ENCODE peak calls at places on chromosomes 7 and 10, in five cellular contexts. One of them, this sample, is unnamed.

GRCh38 chr7:90266808-90267207 is 21.8 kb downstream of the CFAP69 start:
- DNase-seq in fibroblast of pulmonary artery: peak
- DNase-seq in GM10248: no peak
- DNase-seq in Calu3: no peak
- DNase-seq in mesothelial cell of epicardium: no peak
- DNase-seq in this sample: no peak

GRCh38 chr10:47026301-47027107 is 115.3 kb downstream of the PTPN20 start:
- DNase-seq in fibroblast of pulmonary artery: no peak
- DNase-seq in mesothelial cell of epicardium: peak
- DNase-seq in GM10248: no peak
- DNase-seq in Calu3: no peak
- DNase-seq in this sample: peak

GRCh38 chr10:4678951-4679671 is 146.9 kb upstream of the AKR1E2 start:
- DNase-seq in Calu3: peak
- DNase-seq in GM10248: no peak
- DNase-seq in mesothelial cell of epicardium: no peak
- DNase-seq in fibroblast of pulmonary artery: no peak
- DNase-seq in this sample: no peak

GRCh38 chr7:2843711-2844152 is 376 bp downstream of the GNA12 start:
- DNase-seq in fibroblast of pulmonary artery: peak
- DNase-seq in Calu3: peak
- DNase-seq in mesothelial cell of epicardium: no peak
- DNase-seq in GM10248: no peak
- DNase-seq in this sample: no peak

GRCh38 chr10:99756158-99756557 is 24.1 kb downstream of the CUTC start:
- DNase-seq in mesothelial cell of epicardium: no peak
- DNase-seq in GM10248: no peak
- DNase-seq in fibroblast of pulmonary artery: no peak
- DNase-seq in Calu3: no peak
- DNase-seq in this sample: no peak

GRCh38 chr7:39605087-39605486 is 18.3 kb upstream of the RALA start:
- DNase-seq in mesothelial cell of epicardium: no peak
- DNase-seq in GM10248: no peak
- DNase-seq in Calu3: no peak
- DNase-seq in fibroblast of pulmonary artery: no peak
- DNase-seq in this sample: no peak

GRCh38 chr7:111530356-111530668 is 32.0 kb downstream of the IMMP2L start:
- DNase-seq in GM10248: no peak
- DNase-seq in mesothelial cell of epicardium: no peak
- DNase-seq in Calu3: no peak
- DNase-seq in fibroblast of pulmonary artery: no peak
- DNase-seq in this sample: no peak

GRCh38 chr10:16952010-16952550 is 134.9 kb upstream of the RSU1 start:
- DNase-seq in GM10248: no peak
- DNase-seq in mesothelial cell of epicardium: no peak
- DNase-seq in fibroblast of pulmonary artery: no peak
- DNase-seq in Calu3: no peak
- DNase-seq in this sample: no peak

GRCh38 chr10:123966896-123967231 is 75.3 kb upstream of the CPXM2 start:
- DNase-seq in Calu3: no peak
- DNase-seq in GM10248: no peak
- DNase-seq in mesothelial cell of epicardium: no peak
- DNase-seq in fibroblast of pulmonary artery: no peak
- DNase-seq in this sample: no peak

GRCh38 chr7:50681451-50682045 is 101.1 kb downstream of the GRB10 start:
- DNase-seq in GM10248: no peak
- DNase-seq in fibroblast of pulmonary artery: no peak
- DNase-seq in Calu3: no peak
- DNase-seq in mesothelial cell of epicardium: no peak
- DNase-seq in this sample: no peak

GRCh38 chr7:46679671-46680070 is 758.6 kb upstream of the IGFBP3 start:
- DNase-seq in GM10248: no peak
- DNase-seq in mesothelial cell of epicardium: no peak
- DNase-seq in Calu3: no peak
- DNase-seq in fibroblast of pulmonary artery: no peak
- DNase-seq in this sample: no peak

GRCh38 chr10:95332666-95333249 is 42.0 kb upstream of the PDLIM1 start:
- DNase-seq in fibroblast of pulmonary artery: no peak
- DNase-seq in Calu3: no peak
- DNase-seq in mesothelial cell of epicardium: no peak
- DNase-seq in GM10248: no peak
- DNase-seq in this sample: no peak

GRCh38 chr7:133429371-133429770 is 176.5 kb downstream of the EXOC4 start:
- DNase-seq in fibroblast of pulmonary artery: peak
- DNase-seq in mesothelial cell of epicardium: no peak
- DNase-seq in GM10248: no peak
- DNase-seq in Calu3: no peak
- DNase-seq in this sample: no peak
- TF ChIP-seq CTCF in fibroblast of pulmonary artery: no peak
- TF ChIP-seq CTCF in mesothelial cell of epicardium: no peak
- TF ChIP-seq CTCF in GM10248: no peak
- TF ChIP-seq CTCF in Calu3: no peak
- TF ChIP-seq CTCF in this sample: no peak

DNA sequence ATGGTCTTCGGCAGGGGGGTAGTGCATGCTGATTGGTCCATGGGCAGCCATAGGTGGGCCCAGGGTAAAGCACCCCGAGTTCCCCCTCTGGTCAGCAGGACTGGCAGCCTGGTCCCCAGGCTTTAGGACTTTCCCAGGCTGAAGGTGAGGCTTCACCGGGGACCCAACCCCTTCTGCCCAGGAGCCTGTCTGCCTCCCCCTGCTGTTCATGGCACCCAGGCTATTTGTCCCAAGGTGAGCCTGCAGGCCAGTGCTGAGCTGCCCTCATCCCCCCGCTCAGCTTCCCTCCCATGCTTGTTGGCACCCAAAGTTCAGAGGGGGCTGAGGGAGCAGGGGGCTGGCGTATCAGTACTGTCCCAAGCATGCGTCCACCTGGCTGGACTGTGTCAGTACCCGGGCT is 38.5 kb upstream of the ZNRF2 start:
- DNase-seq in fibroblast of pulmonary artery: no peak
- DNase-seq in mesothelial cell of epicardium: no peak
- DNase-seq in GM10248: no peak
- DNase-seq in Calu3: no peak
- DNase-seq in this sample: no peak
- TF ChIP-seq CTCF in fibroblast of pulmonary artery: no peak
- TF ChIP-seq CTCF in mesothelial cell of epicardium: no peak
- TF ChIP-seq CTCF in GM10248: no peak
- TF ChIP-seq CTCF in Calu3: no peak
- TF ChIP-seq CTCF in this sample: no peak

GRCh38 chr7:55253188-55253587 is 111.9 kb upstream of the LANCL2 start:
- DNase-seq in Calu3: no peak
- DNase-seq in GM10248: no peak
- DNase-seq in mesothelial cell of epicardium: no peak
- DNase-seq in fibroblast of pulmonary artery: no peak
- DNase-seq in this sample: no peak

GRCh38 chr7:55250313-55250712 is 114.8 kb upstream of the LANCL2 start:
- DNase-seq in Calu3: peak
- DNase-seq in mesothelial cell of epicardium: no peak
- DNase-seq in GM10248: no peak
- DNase-seq in fibroblast of pulmonary artery: peak
- DNase-seq in this sample: no peak

GRCh38 chr7:55252386-55252785 is 112.8 kb upstream of the LANCL2 start:
- DNase-seq in mesothelial cell of epicardium: no peak
- DNase-seq in Calu3: no peak
- DNase-seq in fibroblast of pulmonary artery: no peak
- DNase-seq in GM10248: no peak
- DNase-seq in this sample: no peak

GRCh38 chr7:55251313-55251712 is 113.8 kb upstream of the LANCL2 start:
- DNase-seq in fibroblast of pulmonary artery: no peak
- DNase-seq in GM10248: no peak
- DNase-seq in mesothelial cell of epicardium: no peak
- DNase-seq in Calu3: no peak
- DNase-seq in this sample: no peak

DNA sequence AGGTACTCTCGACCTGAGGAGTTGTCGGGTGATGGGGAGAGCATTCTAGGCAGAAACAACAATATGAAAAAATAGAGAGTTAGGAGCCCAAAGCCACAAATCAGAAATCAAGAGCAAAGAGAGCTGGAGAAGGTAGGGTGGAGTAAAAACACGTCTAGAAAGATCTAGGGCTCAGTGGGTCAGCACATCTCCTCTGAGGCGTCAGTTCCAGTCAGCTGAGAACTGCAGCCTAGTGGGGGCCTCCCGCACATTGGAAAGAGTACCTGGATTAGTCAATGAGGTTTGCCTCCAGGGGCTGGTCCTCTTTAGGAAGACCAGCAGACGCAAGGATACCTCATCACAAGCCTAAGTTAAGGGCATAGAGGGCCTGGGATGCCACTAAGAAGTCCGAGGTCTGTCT is 113.2 kb upstream of the LANCL2 start:
- DNase-seq in GM10248: no peak
- DNase-seq in fibroblast of pulmonary artery: no peak
- DNase-seq in mesothelial cell of epicardium: no peak
- DNase-seq in Calu3: no peak
- DNase-seq in this sample: no peak
- TF ChIP-seq CTCF in GM10248: no peak
- TF ChIP-seq CTCF in fibroblast of pulmonary artery: no peak
- TF ChIP-seq CTCF in mesothelial cell of epicardium: no peak
- TF ChIP-seq CTCF in Calu3: no peak
- TF ChIP-seq CTCF in this sample: no peak

DNA sequence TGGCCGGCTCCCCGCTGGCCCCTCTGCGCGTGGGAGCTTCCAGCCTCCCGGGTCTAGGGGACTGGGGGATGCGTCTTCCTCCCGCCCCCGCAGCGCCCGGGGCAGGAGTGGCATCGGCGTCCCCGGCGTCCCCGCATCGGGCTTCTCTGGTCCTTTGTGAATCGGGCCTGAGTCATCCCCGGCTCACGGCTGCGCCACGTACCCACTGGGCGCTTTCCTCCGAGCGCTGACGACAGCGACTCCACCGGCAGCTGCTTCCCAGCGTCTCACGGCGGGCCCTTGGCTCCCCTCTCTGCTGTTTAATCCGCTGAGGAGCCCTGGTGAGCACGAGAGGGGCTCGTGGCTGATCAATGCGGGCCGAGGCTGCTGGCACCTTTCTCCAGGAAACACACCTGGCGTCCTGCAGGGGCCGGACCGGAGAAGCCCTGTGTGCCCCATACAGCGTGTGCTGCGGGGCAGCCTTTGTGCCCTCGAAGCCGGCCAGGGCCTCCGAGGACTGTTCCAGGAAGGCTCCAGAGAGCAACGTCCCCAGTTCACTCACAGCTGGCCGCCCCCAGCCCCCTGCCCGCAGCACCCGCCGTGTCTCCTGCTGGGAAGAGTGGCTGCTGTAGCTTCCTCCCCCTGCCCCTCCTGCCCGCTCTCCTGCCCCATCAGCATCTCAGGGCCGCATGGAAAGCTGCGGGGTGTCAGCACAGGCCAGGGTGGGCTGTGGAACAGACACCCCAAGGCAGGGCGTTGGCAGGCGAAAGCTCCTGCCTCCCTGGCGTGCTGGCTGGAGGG is 95.5 kb upstream of the DIP2C start:
- DNase-seq in GM10248: peak
- DNase-seq in mesothelial cell of epicardium: no peak
- DNase-seq in Calu3: peak
- DNase-seq in fibroblast of pulmonary artery: peak
- DNase-seq in this sample: peak
- TF ChIP-seq CTCF in GM10248: no peak
- TF ChIP-seq CTCF in mesothelial cell of epicardium: no peak
- TF ChIP-seq CTCF in Calu3: no peak
- TF ChIP-seq CTCF in fibroblast of pulmonary artery: peak
- TF ChIP-seq CTCF in this sample: no peak

DNA sequence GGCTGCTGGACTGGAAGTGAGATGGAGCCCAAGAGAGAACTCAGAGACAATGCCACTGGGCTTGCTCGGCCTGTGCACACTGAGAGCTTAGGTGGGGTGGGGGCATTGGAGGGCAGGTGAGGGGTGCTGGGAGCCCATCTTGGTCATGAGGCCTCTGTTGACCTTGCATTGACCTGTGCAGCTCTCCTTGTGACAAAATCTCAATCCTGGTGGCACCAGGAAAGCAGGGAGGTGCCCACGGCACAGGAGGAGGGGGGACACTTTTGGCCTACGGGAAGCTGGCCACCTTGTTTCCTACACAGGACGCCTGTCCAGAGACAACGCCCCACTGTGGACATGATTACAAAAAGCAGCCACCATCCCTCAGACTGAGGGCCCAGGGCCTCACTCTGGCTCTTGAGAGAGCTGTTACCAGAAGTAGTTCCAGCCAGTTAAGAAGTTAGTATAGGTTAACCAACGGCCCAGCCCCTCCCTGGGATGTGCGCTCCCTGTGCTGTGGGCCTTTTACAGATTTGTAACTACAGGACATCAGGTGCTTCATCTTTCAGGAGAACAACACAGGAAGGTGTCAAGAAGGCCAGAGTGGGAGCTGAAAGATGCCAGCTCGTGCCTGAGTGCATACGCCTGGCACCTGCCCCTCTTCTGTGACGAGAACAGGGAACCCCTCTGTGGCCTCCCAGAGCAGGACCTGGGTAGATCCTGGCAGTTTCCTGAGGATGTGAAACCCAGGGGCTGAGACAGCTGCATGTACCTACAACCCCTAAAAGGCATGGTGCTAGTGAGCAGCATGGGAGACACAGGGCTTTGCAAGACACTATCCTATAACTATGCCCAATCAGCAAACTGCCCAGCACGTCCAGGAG is 10.3 kb downstream of the PKD1L1 start:
- DNase-seq in fibroblast of pulmonary artery: no peak
- DNase-seq in GM10248: peak
- DNase-seq in mesothelial cell of epicardium: no peak
- DNase-seq in Calu3: no peak
- DNase-seq in this sample: peak
- TF ChIP-seq CTCF in fibroblast of pulmonary artery: no peak
- TF ChIP-seq CTCF in GM10248: peak
- TF ChIP-seq CTCF in mesothelial cell of epicardium: no peak
- TF ChIP-seq CTCF in Calu3: no peak
- TF ChIP-seq CTCF in this sample: no peak

DNA sequence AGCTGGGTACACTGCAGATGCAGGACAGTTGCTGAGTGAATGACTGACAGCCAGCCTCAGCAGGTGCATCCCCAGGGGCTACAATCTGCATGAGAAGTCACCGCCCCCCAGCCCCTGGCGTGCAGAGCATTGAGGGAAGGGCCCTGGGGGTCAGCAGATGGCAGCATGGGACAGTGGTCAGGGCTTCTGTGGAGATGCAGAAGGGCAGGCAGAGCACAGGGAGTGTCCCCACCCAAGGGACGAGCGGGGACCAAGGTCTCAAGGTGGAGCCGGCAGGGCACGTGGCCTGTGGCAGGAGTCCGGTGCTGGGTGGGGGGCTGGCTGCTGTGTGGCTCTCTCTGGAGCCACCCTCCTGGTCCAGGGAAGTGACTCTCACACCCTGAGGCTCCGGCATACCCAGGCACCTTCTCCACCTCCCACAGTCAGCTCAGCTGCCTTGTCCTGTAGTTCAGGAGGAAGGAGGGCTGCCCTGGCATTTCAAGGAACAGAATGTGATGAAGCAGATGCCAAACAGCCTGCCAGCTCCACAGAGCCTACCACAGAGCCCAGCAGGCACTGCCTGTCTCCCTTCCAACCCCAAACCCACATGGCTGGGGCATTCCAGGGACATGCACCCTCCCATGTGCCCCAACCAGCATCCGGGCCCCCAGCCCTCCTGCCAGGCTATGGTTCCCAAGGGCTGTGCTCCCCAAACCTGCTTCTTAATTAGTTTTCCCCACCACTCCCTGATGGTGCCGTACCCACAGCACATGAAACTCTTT is 114.5 kb downstream of the TMEM130 start:
- DNase-seq in GM10248: peak
- DNase-seq in mesothelial cell of epicardium: no peak
- DNase-seq in fibroblast of pulmonary artery: no peak
- DNase-seq in Calu3: peak
- DNase-seq in this sample: no peak
- TF ChIP-seq CTCF in GM10248: peak
- TF ChIP-seq CTCF in mesothelial cell of epicardium: no peak
- TF ChIP-seq CTCF in fibroblast of pulmonary artery: no peak
- TF ChIP-seq CTCF in Calu3: no peak
- TF ChIP-seq CTCF in this sample: no peak